ENCODE peak calls at places on chromosome 22, in seven cellular contexts. H is fibroblast of villous mesenchyme, N is ELR, E is nucleus accumbens, J is Kasumi-1, Q is spleen, F is NCI-H1105. I is an unnamed sample.

GRCh38 chr22:40270748-40271373 is 75.4 kb upstream of the ADSL start:
- DNase-seq in N (no peak), F (no peak), E (no peak), J (no peak), H (no peak), Q (no peak), I (no peak)

GRCh38 chr22:31342389-31343125 is 3.6 kb downstream of the PATZ1 start:
- DNase-seq in N (no peak), F (no peak), E (no peak), H (no peak), J (no peak), Q (no peak), I (peak; percentile 9)

GRCh38 chr22:41256254-41256897 is 15.6 kb upstream of the CHADL start:
- DNase-seq in Q (no peak), E (no peak), N (peak; percentile 94), H (peak; percentile 87), J (no peak), F (no peak), I (no peak)

GRCh38 chr22:39820266-39820665 is 73.3 kb downstream of the ENTHD1 start:
- DNase-seq in J (no peak), N (peak; percentile 90), E (no peak), Q (no peak), H (peak; percentile 21), F (no peak), I (no peak)

GRCh38 chr22:38218661-38219331 is 17.0 kb downstream of the MAFF start:
- DNase-seq in N (peak; percentile 97), H (peak; percentile 94), F (no peak), E (no peak), J (no peak), Q (no peak), I (no peak)

GRCh38 chr22:20089977-20090729 is 10.1 kb downstream of the DGCR8 start:
- DNase-seq in Q (peak; percentile 56), F (no peak), N (peak; percentile 46), E (no peak), J (no peak), H (peak; percentile 72), I (no peak)

GRCh38 chr22:27801616-27802388 is at the start of gene MN1:
- DNase-seq in Q (no peak), J (peak; percentile 18), F (no peak), H (peak; percentile 49), N (peak; percentile 53), E (peak; percentile 69), I (peak; percentile 21)

GRCh38 chr22:19876314-19876940 is 21.8 kb upstream of the GNB1L start:
- DNase-seq in J (no peak), E (no peak), N (no peak), H (no peak), Q (peak; percentile 59), F (no peak), I (no peak)

GRCh38 chr22:37166675-37167066 is 17.0 kb upstream of the IL2RB start:
- DNase-seq in N (peak; percentile 77), E (peak; percentile 56), J (peak; percentile 60), F (peak; percentile 35), H (peak; percentile 79), Q (peak; percentile 96), I (peak; percentile 90)

GRCh38 chr22:48897959-48898358 is 929.7 kb downstream of the BRD1 start:
- DNase-seq in N (no peak), E (no peak), J (no peak), F (no peak), H (no peak), Q (peak; percentile 62), I (no peak)

GRCh38 chr22:42872821-42873220 is 15.7 kb upstream of the ARFGAP3 start:
- DNase-seq in Q (no peak), J (no peak), E (no peak), N (no peak), H (no peak), F (no peak), I (no peak)

GRCh38 chr22:46061431-46062231 is 84.7 kb upstream of the WNT7B start:
- DNase-seq in J (no peak), Q (peak; percentile 77), H (no peak), N (no peak), F (no peak), E (no peak), I (no peak)

GRCh38 chr22:31230871-31231621 is 18.9 kb downstream of the LIMK2 start:
- DNase-seq in J (peak; percentile 75), F (no peak), Q (no peak), N (peak; percentile 46), E (peak; percentile 8), H (peak; percentile 86), I (peak; percentile 83)

GRCh38 chr22:44389926-44390925 is 77.5 kb upstream of the SHISAL1 start:
- DNase-seq in J (no peak), E (no peak), N (no peak), H (no peak), Q (peak; percentile 44), F (no peak), I (no peak)

GRCh38 chr22:28547132-28547842 is 132.4 kb downstream of the TTC28 start:
- DNase-seq in N (peak; percentile 39), E (no peak), F (no peak), J (no peak), H (peak; percentile 67), Q (no peak), I (no peak)

GRCh38 chr22:49268924-49269323 is 558.7 kb downstream of the BRD1 start:
- DNase-seq in Q (peak; percentile 19), F (no peak), J (no peak), E (no peak), N (no peak), H (no peak), I (no peak)

GRCh38 chr22:48761546-48761945 is 1066.1 kb downstream of the BRD1 start:
- DNase-seq in Q (no peak), N (no peak), E (no peak), H (no peak), J (no peak), F (no peak), I (no peak)

GRCh38 chr22:37311761-37312312 is 29.5 kb downstream of the CYTH4 start:
- DNase-seq in H (no peak), N (no peak), Q (no peak), F (no peak), J (no peak), E (no peak), I (no peak)

GRCh38 chr22:49967333-49968241 is 7.0 kb downstream of the PIM3 start:
- DNase-seq in H (peak; percentile 48), E (peak; percentile 63), Q (peak; percentile 87), F (no peak), J (no peak), N (no peak), I (no peak)

GRCh38 chr22:40396882-40397281 is 26.5 kb downstream of the SGSM3 start:
- DNase-seq in N (peak; percentile 53), E (no peak), Q (no peak), F (peak; percentile 44), H (peak; percentile 88), J (no peak), I (no peak)

GRCh38 chr22:33803371-33803770 is 116.9 kb downstream of the LARGE1 start:
- DNase-seq in Q (no peak), E (no peak), H (peak; percentile 93), F (no peak), N (no peak), J (no peak), I (no peak)

GRCh38 chr22:27987557-27987956 is 68.5 kb upstream of the PITPNB start:
- DNase-seq in H (peak; percentile 68), Q (no peak), E (no peak), N (peak; percentile 65), J (peak; percentile 33), F (no peak), I (peak; percentile 43)

GRCh38 chr22:46674367-46674781 is 54.2 kb downstream of the GRAMD4 start:
- DNase-seq in E (no peak), F (no peak), H (no peak), Q (peak; percentile 94), J (peak; percentile 93), N (no peak), I (peak; percentile 51)

GRCh38 chr22:35568751-35569725 is 28.4 kb downstream of the RASD2 start:
- DNase-seq in J (no peak), N (peak; percentile 62), Q (no peak), E (no peak), F (no peak), H (no peak), I (no peak)

GRCh38 chr22:48908547-48908946 is 919.1 kb downstream of the BRD1 start:
- DNase-seq in Q (no peak), F (no peak), N (no peak), H (no peak), J (no peak), E (no peak), I (no peak)

GRCh38 chr22:19848298-19849224 is 6.1 kb downstream of the GNB1L start:
- DNase-seq in H (no peak), E (no peak), N (peak; percentile 55), J (no peak), Q (no peak), F (no peak), I (no peak)

GRCh38 chr22:46953968-46954755 is 191.7 kb downstream of the TBC1D22A start:
- DNase-seq in Q (no peak), N (no peak), F (no peak), J (no peak), H (peak; percentile 48), E (no peak), I (no peak)

GRCh38 chr22:20128902-20129746 is 2.5 kb upstream of the ZDHHC8 start:
- DNase-seq in H (peak; percentile 30), E (no peak), J (peak; percentile 24), N (peak; percentile 61), F (peak; percentile 21), Q (no peak), I (peak; percentile 58)

GRCh38 chr22:50249382-50250248 is 1.4 kb downstream of the HDAC10 start:
- DNase-seq in E (no peak), Q (no peak), H (no peak), F (no peak), J (no peak), N (no peak), I (no peak)